ENCODE peak calls at places on chromosome 18, in nine cellular contexts. One of them, this sample, is unnamed.

GRCh38 chr18:6816154-6816553 is 86.6 kb downstream of the ARHGAP28 start:
- DNase-seq in foreskin fibroblast: no peak
- DNase-seq in MM.1S: peak
- DNase-seq in NCI-H1417: no peak
- DNase-seq in A549: no peak
- DNase-seq in stimulated activated CD4-positive, alpha-beta T cell treated with anti-CD3 and anti-CD28 coated beads, Interleukin-1b, Interleukin-23, amount 100 ng/mL, for 24 hours: no peak
- DNase-seq in HuH-7: no peak
- DNase-seq in transverse colon: no peak
- DNase-seq in hepatocyte: no peak
- DNase-seq in this sample: no peak

GRCh38 chr18:45844938-45845337 is 19.5 kb downstream of the SIGLEC15 start:
- DNase-seq in foreskin fibroblast: no peak
- DNase-seq in MM.1S: no peak
- DNase-seq in NCI-H1417: peak
- DNase-seq in A549: no peak
- DNase-seq in stimulated activated CD4-positive, alpha-beta T cell treated with anti-CD3 and anti-CD28 coated beads, Interleukin-1b, Interleukin-23, amount 100 ng/mL, for 24 hours: no peak
- DNase-seq in HuH-7: no peak
- DNase-seq in transverse colon: no peak
- DNase-seq in hepatocyte: no peak
- DNase-seq in this sample: no peak

GRCh38 chr18:77002496-77002895 is 130.1 kb downstream of the MBP start:
- DNase-seq in foreskin fibroblast: no peak
- DNase-seq in MM.1S: no peak
- DNase-seq in NCI-H1417: peak
- DNase-seq in A549: no peak
- DNase-seq in stimulated activated CD4-positive, alpha-beta T cell treated with anti-CD3 and anti-CD28 coated beads, Interleukin-1b, Interleukin-23, amount 100 ng/mL, for 24 hours: no peak
- DNase-seq in HuH-7: no peak
- DNase-seq in transverse colon: no peak
- DNase-seq in hepatocyte: no peak
- DNase-seq in this sample: no peak

GRCh38 chr18:31648966-31649429 is 35.4 kb downstream of the B4GALT6 start:
- DNase-seq in foreskin fibroblast: peak
- DNase-seq in MM.1S: no peak
- DNase-seq in NCI-H1417: no peak
- DNase-seq in A549: peak
- DNase-seq in stimulated activated CD4-positive, alpha-beta T cell treated with anti-CD3 and anti-CD28 coated beads, Interleukin-1b, Interleukin-23, amount 100 ng/mL, for 24 hours: no peak
- DNase-seq in HuH-7: peak
- DNase-seq in transverse colon: no peak
- DNase-seq in hepatocyte: peak
- DNase-seq in this sample: no peak

GRCh38 chr18:58310517-58310916 is 266.5 kb downstream of the NEDD4L start:
- DNase-seq in foreskin fibroblast: peak
- DNase-seq in MM.1S: no peak
- DNase-seq in NCI-H1417: peak
- DNase-seq in A549: no peak
- DNase-seq in stimulated activated CD4-positive, alpha-beta T cell treated with anti-CD3 and anti-CD28 coated beads, Interleukin-1b, Interleukin-23, amount 100 ng/mL, for 24 hours: peak
- DNase-seq in HuH-7: no peak
- DNase-seq in transverse colon: peak
- DNase-seq in hepatocyte: peak
- DNase-seq in this sample: no peak

GRCh38 chr18:40494603-40495002 is 1460.4 kb upstream of the PIK3C3 start:
- DNase-seq in foreskin fibroblast: no peak
- DNase-seq in MM.1S: no peak
- DNase-seq in NCI-H1417: no peak
- DNase-seq in A549: no peak
- DNase-seq in stimulated activated CD4-positive, alpha-beta T cell treated with anti-CD3 and anti-CD28 coated beads, Interleukin-1b, Interleukin-23, amount 100 ng/mL, for 24 hours: no peak
- DNase-seq in HuH-7: no peak
- DNase-seq in transverse colon: no peak
- DNase-seq in hepatocyte: no peak
- DNase-seq in this sample: no peak

GRCh38 chr18:26510337-26510736 is 38.0 kb downstream of the KCTD1 start:
- DNase-seq in foreskin fibroblast: no peak
- DNase-seq in MM.1S: no peak
- DNase-seq in NCI-H1417: no peak
- DNase-seq in A549: no peak
- DNase-seq in stimulated activated CD4-positive, alpha-beta T cell treated with anti-CD3 and anti-CD28 coated beads, Interleukin-1b, Interleukin-23, amount 100 ng/mL, for 24 hours: no peak
- DNase-seq in HuH-7: no peak
- DNase-seq in transverse colon: no peak
- DNase-seq in hepatocyte: no peak
- DNase-seq in this sample: no peak

GRCh38 chr18:48815182-48815520 is 135.6 kb downstream of the SMAD7 start:
- DNase-seq in foreskin fibroblast: no peak
- DNase-seq in MM.1S: no peak
- DNase-seq in NCI-H1417: no peak
- DNase-seq in A549: no peak
- DNase-seq in stimulated activated CD4-positive, alpha-beta T cell treated with anti-CD3 and anti-CD28 coated beads, Interleukin-1b, Interleukin-23, amount 100 ng/mL, for 24 hours: no peak
- DNase-seq in HuH-7: no peak
- DNase-seq in transverse colon: no peak
- DNase-seq in hepatocyte: no peak
- DNase-seq in this sample: no peak

GRCh38 chr18:64987096-64987495 is 763.7 kb upstream of the CDH7 start:
- DNase-seq in foreskin fibroblast: no peak
- DNase-seq in MM.1S: no peak
- DNase-seq in NCI-H1417: no peak
- DNase-seq in A549: no peak
- DNase-seq in stimulated activated CD4-positive, alpha-beta T cell treated with anti-CD3 and anti-CD28 coated beads, Interleukin-1b, Interleukin-23, amount 100 ng/mL, for 24 hours: no peak
- DNase-seq in HuH-7: no peak
- DNase-seq in transverse colon: no peak
- DNase-seq in hepatocyte: no peak
- DNase-seq in this sample: no peak

GRCh38 chr18:9845256-9845655 is 40.5 kb upstream of the TXNDC2 start:
- DNase-seq in foreskin fibroblast: no peak
- DNase-seq in MM.1S: no peak
- DNase-seq in NCI-H1417: no peak
- DNase-seq in A549: no peak
- DNase-seq in stimulated activated CD4-positive, alpha-beta T cell treated with anti-CD3 and anti-CD28 coated beads, Interleukin-1b, Interleukin-23, amount 100 ng/mL, for 24 hours: no peak
- DNase-seq in HuH-7: no peak
- DNase-seq in transverse colon: no peak
- DNase-seq in hepatocyte: no peak
- DNase-seq in this sample: no peak

GRCh38 chr18:46343940-46344372 is 239.8 kb downstream of the HAUS1 start:
- DNase-seq in foreskin fibroblast: no peak
- DNase-seq in MM.1S: peak
- DNase-seq in NCI-H1417: peak
- DNase-seq in A549: no peak
- DNase-seq in stimulated activated CD4-positive, alpha-beta T cell treated with anti-CD3 and anti-CD28 coated beads, Interleukin-1b, Interleukin-23, amount 100 ng/mL, for 24 hours: no peak
- DNase-seq in HuH-7: no peak
- DNase-seq in transverse colon: peak
- DNase-seq in hepatocyte: peak
- DNase-seq in this sample: no peak

GRCh38 chr18:80130555-80130954 is 21.5 kb downstream of the ADNP2 start:
- DNase-seq in foreskin fibroblast: no peak
- DNase-seq in MM.1S: no peak
- DNase-seq in NCI-H1417: no peak
- DNase-seq in A549: no peak
- DNase-seq in stimulated activated CD4-positive, alpha-beta T cell treated with anti-CD3 and anti-CD28 coated beads, Interleukin-1b, Interleukin-23, amount 100 ng/mL, for 24 hours: no peak
- DNase-seq in HuH-7: no peak
- DNase-seq in transverse colon: no peak
- DNase-seq in hepatocyte: no peak
- DNase-seq in this sample: no peak

GRCh38 chr18:12880532-12880892 is 3.5 kb downstream of the PTPN2 start:
- DNase-seq in foreskin fibroblast: no peak
- DNase-seq in MM.1S: no peak
- DNase-seq in NCI-H1417: no peak
- DNase-seq in A549: no peak
- DNase-seq in stimulated activated CD4-positive, alpha-beta T cell treated with anti-CD3 and anti-CD28 coated beads, Interleukin-1b, Interleukin-23, amount 100 ng/mL, for 24 hours: no peak
- DNase-seq in HuH-7: no peak
- DNase-seq in transverse colon: no peak
- DNase-seq in hepatocyte: no peak
- DNase-seq in this sample: no peak

GRCh38 chr18:45061359-45061758 is 380.7 kb downstream of the SETBP1 start:
- DNase-seq in foreskin fibroblast: no peak
- DNase-seq in MM.1S: no peak
- DNase-seq in NCI-H1417: no peak
- DNase-seq in A549: no peak
- DNase-seq in stimulated activated CD4-positive, alpha-beta T cell treated with anti-CD3 and anti-CD28 coated beads, Interleukin-1b, Interleukin-23, amount 100 ng/mL, for 24 hours: no peak
- DNase-seq in HuH-7: no peak
- DNase-seq in transverse colon: no peak
- DNase-seq in hepatocyte: no peak
- DNase-seq in this sample: no peak

GRCh38 chr18:61602836-61603235 is 269.6 kb downstream of the CDH20 start:
- DNase-seq in foreskin fibroblast: peak
- DNase-seq in MM.1S: no peak
- DNase-seq in NCI-H1417: no peak
- DNase-seq in A549: no peak
- DNase-seq in stimulated activated CD4-positive, alpha-beta T cell treated with anti-CD3 and anti-CD28 coated beads, Interleukin-1b, Interleukin-23, amount 100 ng/mL, for 24 hours: no peak
- DNase-seq in HuH-7: no peak
- DNase-seq in transverse colon: no peak
- DNase-seq in hepatocyte: no peak
- DNase-seq in this sample: no peak

GRCh38 chr18:56307354-56307753 is 331.0 kb downstream of the TXNL1 start:
- DNase-seq in foreskin fibroblast: no peak
- DNase-seq in MM.1S: no peak
- DNase-seq in NCI-H1417: no peak
- DNase-seq in A549: no peak
- DNase-seq in stimulated activated CD4-positive, alpha-beta T cell treated with anti-CD3 and anti-CD28 coated beads, Interleukin-1b, Interleukin-23, amount 100 ng/mL, for 24 hours: no peak
- DNase-seq in HuH-7: no peak
- DNase-seq in transverse colon: no peak
- DNase-seq in hepatocyte: no peak
- DNase-seq in this sample: no peak

GRCh38 chr18:28048612-28049011 is 128.3 kb downstream of the CDH2 start:
- DNase-seq in foreskin fibroblast: no peak
- DNase-seq in MM.1S: no peak
- DNase-seq in NCI-H1417: no peak
- DNase-seq in A549: no peak
- DNase-seq in stimulated activated CD4-positive, alpha-beta T cell treated with anti-CD3 and anti-CD28 coated beads, Interleukin-1b, Interleukin-23, amount 100 ng/mL, for 24 hours: no peak
- DNase-seq in HuH-7: no peak
- DNase-seq in transverse colon: no peak
- DNase-seq in hepatocyte: no peak
- DNase-seq in this sample: no peak

GRCh38 chr18:56661414-56662101 is 10.4 kb downstream of the WDR7 start:
- DNase-seq in foreskin fibroblast: peak
- DNase-seq in MM.1S: no peak
- DNase-seq in NCI-H1417: no peak
- DNase-seq in A549: no peak
- DNase-seq in stimulated activated CD4-positive, alpha-beta T cell treated with anti-CD3 and anti-CD28 coated beads, Interleukin-1b, Interleukin-23, amount 100 ng/mL, for 24 hours: no peak
- DNase-seq in HuH-7: no peak
- DNase-seq in transverse colon: no peak
- DNase-seq in hepatocyte: no peak
- DNase-seq in this sample: no peak

GRCh38 chr18:26040051-26040656 is 50.3 kb downstream of the SS18 start:
- DNase-seq in foreskin fibroblast: no peak
- DNase-seq in MM.1S: no peak
- DNase-seq in NCI-H1417: no peak
- DNase-seq in A549: no peak
- DNase-seq in stimulated activated CD4-positive, alpha-beta T cell treated with anti-CD3 and anti-CD28 coated beads, Interleukin-1b, Interleukin-23, amount 100 ng/mL, for 24 hours: no peak
- DNase-seq in HuH-7: no peak
- DNase-seq in transverse colon: no peak
- DNase-seq in hepatocyte: no peak
- DNase-seq in this sample: no peak

GRCh38 chr18:74654637-74655036 is 57.0 kb downstream of the ZNF407 start:
- DNase-seq in foreskin fibroblast: peak
- DNase-seq in MM.1S: no peak
- DNase-seq in NCI-H1417: peak
- DNase-seq in A549: peak
- DNase-seq in stimulated activated CD4-positive, alpha-beta T cell treated with anti-CD3 and anti-CD28 coated beads, Interleukin-1b, Interleukin-23, amount 100 ng/mL, for 24 hours: no peak
- DNase-seq in HuH-7: no peak
- DNase-seq in transverse colon: no peak
- DNase-seq in hepatocyte: no peak
- DNase-seq in this sample: no peak

GRCh38 chr18:3269241-3269640 is 7.3 kb downstream of the MYL12B start:
- DNase-seq in foreskin fibroblast: peak
- DNase-seq in MM.1S: no peak
- DNase-seq in NCI-H1417: no peak
- DNase-seq in A549: no peak
- DNase-seq in stimulated activated CD4-positive, alpha-beta T cell treated with anti-CD3 and anti-CD28 coated beads, Interleukin-1b, Interleukin-23, amount 100 ng/mL, for 24 hours: no peak
- DNase-seq in HuH-7: no peak
- DNase-seq in transverse colon: no peak
- DNase-seq in hepatocyte: no peak
- DNase-seq in this sample: no peak

GRCh38 chr18:31105733-31106132 is 3.5 kb upstream of the DSC2 start:
- DNase-seq in foreskin fibroblast: no peak
- DNase-seq in MM.1S: no peak
- DNase-seq in NCI-H1417: no peak
- DNase-seq in A549: no peak
- DNase-seq in stimulated activated CD4-positive, alpha-beta T cell treated with anti-CD3 and anti-CD28 coated beads, Interleukin-1b, Interleukin-23, amount 100 ng/mL, for 24 hours: no peak
- DNase-seq in HuH-7: no peak
- DNase-seq in transverse colon: no peak
- DNase-seq in hepatocyte: no peak
- DNase-seq in this sample: no peak

GRCh38 chr18:37641573-37641972 is 76.0 kb upstream of the CELF4 start:
- DNase-seq in foreskin fibroblast: no peak
- DNase-seq in MM.1S: no peak
- DNase-seq in NCI-H1417: no peak
- DNase-seq in A549: no peak
- DNase-seq in stimulated activated CD4-positive, alpha-beta T cell treated with anti-CD3 and anti-CD28 coated beads, Interleukin-1b, Interleukin-23, amount 100 ng/mL, for 24 hours: no peak
- DNase-seq in HuH-7: no peak
- DNase-seq in transverse colon: no peak
- DNase-seq in hepatocyte: no peak
- DNase-seq in this sample: no peak

GRCh38 chr18:48833701-48834394 is 116.9 kb downstream of the SMAD7 start:
- DNase-seq in foreskin fibroblast: no peak
- DNase-seq in MM.1S: peak
- DNase-seq in NCI-H1417: peak
- DNase-seq in A549: no peak
- DNase-seq in stimulated activated CD4-positive, alpha-beta T cell treated with anti-CD3 and anti-CD28 coated beads, Interleukin-1b, Interleukin-23, amount 100 ng/mL, for 24 hours: peak
- DNase-seq in HuH-7: no peak
- DNase-seq in transverse colon: peak
- DNase-seq in hepatocyte: no peak
- DNase-seq in this sample: no peak

GRCh38 chr18:26575865-26576217 is 27.5 kb upstream of the KCTD1 start:
- DNase-seq in foreskin fibroblast: no peak
- DNase-seq in MM.1S: no peak
- DNase-seq in NCI-H1417: no peak
- DNase-seq in A549: no peak
- DNase-seq in stimulated activated CD4-positive, alpha-beta T cell treated with anti-CD3 and anti-CD28 coated beads, Interleukin-1b, Interleukin-23, amount 100 ng/mL, for 24 hours: no peak
- DNase-seq in HuH-7: no peak
- DNase-seq in transverse colon: no peak
- DNase-seq in hepatocyte: no peak
- DNase-seq in this sample: no peak

GRCh38 chr18:50797147-50797546 is 22.7 kb downstream of the MRO start:
- DNase-seq in foreskin fibroblast: no peak
- DNase-seq in MM.1S: no peak
- DNase-seq in NCI-H1417: no peak
- DNase-seq in A549: no peak
- DNase-seq in stimulated activated CD4-positive, alpha-beta T cell treated with anti-CD3 and anti-CD28 coated beads, Interleukin-1b, Interleukin-23, amount 100 ng/mL, for 24 hours: no peak
- DNase-seq in HuH-7: no peak
- DNase-seq in transverse colon: no peak
- DNase-seq in hepatocyte: no peak
- DNase-seq in this sample: no peak

GRCh38 chr18:59881728-59882685 is 17.8 kb upstream of the PMAIP1 start:
- DNase-seq in foreskin fibroblast: peak
- DNase-seq in MM.1S: no peak
- DNase-seq in NCI-H1417: peak
- DNase-seq in A549: peak
- DNase-seq in stimulated activated CD4-positive, alpha-beta T cell treated with anti-CD3 and anti-CD28 coated beads, Interleukin-1b, Interleukin-23, amount 100 ng/mL, for 24 hours: no peak
- DNase-seq in HuH-7: peak
- DNase-seq in transverse colon: peak
- DNase-seq in hepatocyte: peak
- DNase-seq in this sample: no peak

GRCh38 chr18:58363767-58364540 is 264.9 kb downstream of the ALPK2 start:
- DNase-seq in foreskin fibroblast: peak
- DNase-seq in MM.1S: no peak
- DNase-seq in NCI-H1417: no peak
- DNase-seq in A549: no peak
- DNase-seq in stimulated activated CD4-positive, alpha-beta T cell treated with anti-CD3 and anti-CD28 coated beads, Interleukin-1b, Interleukin-23, amount 100 ng/mL, for 24 hours: no peak
- DNase-seq in HuH-7: no peak
- DNase-seq in transverse colon: no peak
- DNase-seq in hepatocyte: no peak
- DNase-seq in this sample: no peak

GRCh38 chr18:22840606-22841144 is 92.5 kb upstream of the RBBP8 start:
- DNase-seq in foreskin fibroblast: peak
- DNase-seq in MM.1S: no peak
- DNase-seq in NCI-H1417: no peak
- DNase-seq in A549: no peak
- DNase-seq in stimulated activated CD4-positive, alpha-beta T cell treated with anti-CD3 and anti-CD28 coated beads, Interleukin-1b, Interleukin-23, amount 100 ng/mL, for 24 hours: no peak
- DNase-seq in HuH-7: no peak
- DNase-seq in transverse colon: no peak
- DNase-seq in hepatocyte: no peak
- DNase-seq in this sample: no peak

GRCh38 chr18:40413160-40413559 is 1541.9 kb upstream of the PIK3C3 start:
- DNase-seq in foreskin fibroblast: peak
- DNase-seq in MM.1S: no peak
- DNase-seq in NCI-H1417: peak
- DNase-seq in A549: peak
- DNase-seq in stimulated activated CD4-positive, alpha-beta T cell treated with anti-CD3 and anti-CD28 coated beads, Interleukin-1b, Interleukin-23, amount 100 ng/mL, for 24 hours: no peak
- DNase-seq in HuH-7: peak
- DNase-seq in transverse colon: peak
- DNase-seq in hepatocyte: peak
- DNase-seq in this sample: peak

GRCh38 chr18:21129586-21130216 is 18.1 kb upstream of the ROCK1 start:
- DNase-seq in foreskin fibroblast: peak
- DNase-seq in MM.1S: no peak
- DNase-seq in NCI-H1417: no peak
- DNase-seq in A549: no peak
- DNase-seq in stimulated activated CD4-positive, alpha-beta T cell treated with anti-CD3 and anti-CD28 coated beads, Interleukin-1b, Interleukin-23, amount 100 ng/mL, for 24 hours: no peak
- DNase-seq in HuH-7: no peak
- DNase-seq in transverse colon: no peak
- DNase-seq in hepatocyte: no peak
- DNase-seq in this sample: no peak